ENCODE peak calls at places on chromosomes 11 and 22, in four cellular contexts. S is astrocyte of the cerebellum, Q is bronchial epithelial cell, I is fibroblast of mammary gland. P is an unnamed sample.

GRCh38 chr11:129143335-129143734 is 48.8 kb downstream of the ARHGAP32 start:
- DNase-seq in S (peak), I (peak), Q (peak), P (peak)

GRCh38 chr11:65116370-65117205 is 913 bp downstream of the ZNHIT2 start:
- DNase-seq in I (peak), S (no peak), Q (peak), P (no peak)

GRCh38 chr22:45468872-45469572 is 33.7 kb upstream of the FBLN1 start:
- DNase-seq in S (no peak), Q (peak), I (peak), P (peak)

GRCh38 chr22:39547587-39547947 is 15.0 kb upstream of the RPS19BP1 start:
- DNase-seq in S (no peak), I (no peak), Q (no peak), P (no peak)

GRCh38 chr11:57303280-57303989 is 21.3 kb downstream of the TNKS1BP1 start:
- DNase-seq in Q (no peak), S (no peak), I (no peak), P (no peak)

GRCh38 chr11:72786305-72787261 is 7.3 kb downstream of the STARD10 start:
- DNase-seq in I (no peak), S (no peak), Q (no peak), P (no peak)

GRCh38 chr11:99687320-99687719 is 666.6 kb downstream of the CNTN5 start:
- DNase-seq in S (no peak), Q (no peak), I (no peak), P (no peak)

GRCh38 chr11:111095327-111095726 is 150.2 kb upstream of the POU2AF2 start:
- DNase-seq in S (no peak), I (no peak), Q (no peak), P (no peak)

GRCh38 chr11:14669958-14670357 is 26.4 kb downstream of the PDE3B start:
- DNase-seq in I (no peak), S (no peak), Q (no peak), P (no peak)

GRCh38 chr22:33785283-33785991 is 134.8 kb downstream of the LARGE1 start:
- DNase-seq in Q (peak), S (no peak), I (peak), P (peak)

GRCh38 chr11:28984216-28984615 is 876.0 kb downstream of the METTL15 start:
- DNase-seq in Q (peak), S (no peak), I (no peak), P (no peak)

GRCh38 chr11:105236631-105237030 is 97.1 kb upstream of the CARD18 start:
- DNase-seq in I (peak), Q (no peak), S (peak), P (peak)

GRCh38 chr11:85682330-85683305 is 3.4 kb downstream of the CCDC89 start:
- DNase-seq in Q (no peak), I (peak), S (no peak), P (no peak)

GRCh38 chr11:66316849-66317251 is at the start of gene CD248:
- DNase-seq in Q (no peak), I (peak), S (no peak), P (no peak)

GRCh38 chr11:62601114-62601363 is 626 bp downstream of the MTA2 start:
- DNase-seq in I (no peak), Q (no peak), S (no peak), P (no peak)

GRCh38 chr22:48538291-48538820 is 1289.3 kb downstream of the BRD1 start:
- DNase-seq in S (no peak), Q (no peak), I (no peak), P (no peak)

GRCh38 chr22:26798433-26799065 is 141.2 kb downstream of the MIAT start:
- DNase-seq in S (no peak), I (no peak), Q (no peak), P (no peak)

GRCh38 chr11:121482231-121483129 is 29.7 kb upstream of the SORL1-AS1 start:
- DNase-seq in Q (peak), I (no peak), S (no peak), P (no peak)

GRCh38 chr11:61297741-61298140 is 2.6 kb upstream of the VWCE start:
- DNase-seq in S (peak), I (peak), Q (peak), P (peak)

DNA sequence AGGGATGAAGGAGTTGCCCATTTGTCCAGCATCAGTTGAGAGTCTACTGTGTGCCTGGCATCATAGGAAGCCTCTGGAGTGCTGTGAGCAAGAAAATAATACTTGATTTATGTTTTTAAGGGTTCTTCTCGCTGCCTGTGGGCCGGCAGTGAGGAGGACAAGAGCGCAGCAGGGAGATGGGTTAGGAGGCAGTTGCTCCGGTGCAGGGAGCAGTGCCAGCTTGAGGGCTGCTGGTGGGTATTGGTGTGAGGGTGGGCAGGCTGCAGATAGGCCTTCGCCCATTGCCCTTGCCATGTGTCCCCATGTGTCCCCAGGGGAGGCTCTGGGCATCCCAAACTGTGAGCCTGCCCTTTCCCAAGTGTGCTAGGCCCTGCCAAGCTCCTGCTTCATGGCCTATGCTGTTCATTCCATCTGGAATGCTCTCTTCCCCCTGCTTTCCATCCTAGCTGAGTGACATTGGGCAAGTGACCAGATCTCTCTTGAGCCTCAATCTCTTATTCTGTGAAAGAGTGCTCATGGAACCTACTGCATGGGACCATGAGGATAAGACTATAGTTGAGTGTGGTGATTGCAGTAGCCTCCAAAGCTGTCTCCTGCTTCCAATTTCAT is 19.8 kb downstream of the BMAL1 start:
- DNase-seq in I (no peak), Q (no peak), S (no peak), P (no peak)
- H3K4me3 ChIP-seq in I (no peak), Q (no peak), S (no peak), P (no peak)

GRCh38 chr11:19018901-19019300 is 41.6 kb downstream of the MRGPRX2 start:
- DNase-seq in I (no peak), Q (peak), S (no peak), P (no peak)

DNA sequence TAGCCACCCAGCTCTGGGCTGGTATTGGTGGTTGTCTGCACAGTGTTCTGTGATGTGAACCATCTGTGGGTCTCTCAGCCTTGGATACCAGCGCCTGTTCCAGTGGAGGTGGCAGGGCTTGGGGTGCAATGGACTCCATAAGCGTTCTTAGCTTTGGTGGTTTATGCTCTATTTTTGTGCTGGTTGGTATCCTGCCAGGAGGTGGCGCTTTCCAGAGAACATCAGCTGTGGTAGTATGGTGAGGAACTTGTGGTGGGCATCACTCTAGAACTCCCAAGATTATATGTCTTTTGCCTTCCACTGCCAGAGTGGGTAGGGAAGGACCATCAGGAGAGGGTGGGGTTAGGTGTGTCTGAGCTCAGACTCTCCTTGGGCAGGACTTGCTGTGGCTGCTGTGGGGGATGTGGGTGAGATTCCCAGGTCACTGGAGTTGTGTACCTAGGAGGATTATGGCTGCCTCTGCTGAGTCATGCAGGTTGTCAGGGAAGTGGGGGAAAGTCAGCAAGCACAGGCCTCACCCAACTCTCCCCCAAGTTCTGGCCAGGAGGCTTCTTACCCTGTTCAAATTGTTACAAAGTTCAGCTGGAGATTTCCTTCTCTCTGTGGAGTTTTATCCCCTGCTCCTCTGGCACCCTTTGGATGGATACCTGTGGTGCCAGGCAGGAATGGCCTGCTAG is 47.2 kb downstream of the MRGPRX2 start:
- DNase-seq in I (no peak), S (no peak), Q (peak), P (no peak)
- TF ChIP-seq CTCF in I (peak), S (no peak), Q (no peak), P (no peak)

GRCh38 chr22:50603511-50604255 is 3.1 kb downstream of the MAPK8IP2 start:
- DNase-seq in Q (no peak), S (no peak), I (no peak), P (no peak)
- H3K4me3 ChIP-seq in Q (no peak), S (no peak), I (no peak), P (no peak)

DNA sequence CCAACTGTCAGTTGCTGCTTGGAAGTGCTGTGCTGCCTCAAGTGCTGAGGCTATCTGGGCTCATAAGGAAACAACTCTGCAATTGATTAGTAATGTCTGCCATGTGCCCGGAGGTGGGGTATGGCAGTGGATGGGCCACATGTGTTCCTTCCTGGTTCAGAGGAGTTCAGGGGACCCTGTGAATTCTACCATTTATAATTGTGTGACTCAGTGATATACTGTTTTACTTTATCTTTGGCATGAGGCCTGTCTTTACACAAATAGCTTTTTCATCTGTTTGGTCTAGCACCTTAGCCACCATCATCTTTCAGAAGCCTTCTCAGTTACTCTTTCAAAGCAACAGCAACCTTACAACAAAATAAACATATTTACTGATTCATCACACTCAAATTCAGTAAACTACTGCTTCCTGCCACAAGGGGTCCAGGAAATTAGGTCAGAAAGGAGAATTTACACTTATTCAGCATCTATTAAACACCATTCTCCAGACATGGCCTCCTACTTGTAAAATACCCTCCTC is 20.9 kb downstream of the DKK3 start:
- DNase-seq in I (peak), Q (peak), S (no peak), P (no peak)
- TF ChIP-seq CTCF in I (peak), Q (peak), S (peak), P (peak)

GRCh38 chr11:44258839-44259420 is 51.0 kb downstream of the ALX4 start:
- DNase-seq in I (no peak), S (no peak), Q (no peak), P (no peak)

GRCh38 chr11:44257338-44258189 is 52.4 kb downstream of the ALX4 start:
- DNase-seq in Q (no peak), S (no peak), I (peak), P (no peak)

GRCh38 chr11:44261800-44262591 is 47.9 kb downstream of the ALX4 start:
- DNase-seq in I (no peak), Q (peak), S (no peak), P (no peak)

GRCh38 chr11:44258190-44258489 is 51.8 kb downstream of the ALX4 start:
- DNase-seq in I (peak), S (no peak), Q (no peak), P (peak)

DNA sequence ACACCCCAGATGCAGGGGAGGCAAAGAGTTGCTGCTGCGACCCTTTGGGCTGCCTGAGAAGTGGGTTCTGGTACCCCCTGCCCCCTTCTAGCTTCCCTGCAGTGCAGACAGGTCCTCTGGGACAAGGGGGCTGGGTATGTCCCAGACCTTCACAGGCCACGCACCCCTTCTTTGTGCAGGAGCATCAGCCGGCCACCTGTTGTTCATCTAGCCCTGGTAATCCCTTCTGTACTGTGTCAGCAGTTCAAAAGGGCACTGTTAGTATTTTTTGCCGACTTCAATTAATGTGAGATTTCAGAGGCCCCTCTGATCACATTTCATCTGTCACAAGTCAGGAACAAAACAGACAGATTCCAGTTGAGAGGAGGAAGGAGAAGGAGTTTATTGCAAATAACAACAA is 49.9 kb downstream of the ALX4 start:
- DNase-seq in S (no peak), Q (no peak), I (no peak), P (no peak)
- H3K4me3 ChIP-seq in S (no peak), Q (no peak), I (no peak), P (no peak)

DNA sequence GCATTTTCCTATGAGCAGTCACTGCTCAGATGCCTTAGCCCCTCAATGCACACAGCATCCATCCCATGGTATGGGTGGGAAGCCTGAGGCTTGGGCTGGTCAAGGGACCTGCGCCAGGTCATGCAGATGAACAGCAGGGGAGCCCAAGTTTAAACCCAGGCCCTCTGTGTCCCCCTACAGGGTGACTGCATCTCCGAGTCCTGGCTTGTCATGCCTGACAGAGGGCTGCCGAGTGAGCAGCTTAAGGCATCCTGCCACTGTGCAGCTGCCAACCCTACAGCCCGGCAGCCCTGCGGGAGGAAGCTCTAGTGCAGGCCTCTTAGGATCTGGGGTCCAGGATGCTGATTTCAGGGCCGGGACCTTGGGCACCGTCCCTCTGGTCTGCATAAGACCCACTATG is 10.0 kb downstream of the IL2RB start:
- DNase-seq in S (no peak), Q (no peak), I (no peak), P (no peak)
- TF ChIP-seq CTCF in S (no peak), Q (no peak), I (no peak), P (no peak)

DNA sequence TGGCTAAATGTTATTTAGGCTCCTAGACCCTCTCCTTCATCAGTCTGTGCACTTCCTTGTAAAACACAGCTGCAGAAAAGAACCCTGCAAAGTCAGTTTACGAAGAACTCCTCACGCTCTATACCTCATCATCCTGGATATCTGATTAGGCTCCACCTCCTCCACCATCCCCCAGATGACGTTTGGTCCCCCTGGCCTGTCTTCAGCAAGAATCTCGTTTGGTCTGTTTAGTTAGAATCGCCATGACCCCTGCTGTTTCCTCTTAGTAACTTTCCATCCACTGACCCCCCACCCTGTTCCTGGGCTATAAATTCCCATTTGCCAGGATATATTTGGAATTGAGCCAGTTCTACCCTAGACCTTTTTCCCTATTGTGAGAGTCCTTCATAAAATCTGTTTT is 214.1 kb downstream of the OPCML start:
- DNase-seq in Q (no peak), I (no peak), S (no peak), P (no peak)
- H3K4me3 ChIP-seq in Q (no peak), I (no peak), S (no peak), P (no peak)

GRCh38 chr22:17953147-17953546 is 71.2 kb downstream of the MICAL3 start:
- DNase-seq in I (no peak), S (no peak), Q (no peak), P (no peak)

GRCh38 chr22:17952273-17952801 is 72.0 kb downstream of the MICAL3 start:
- DNase-seq in Q (peak), S (no peak), I (no peak), P (no peak)

GRCh38 chr22:17951315-17951714 is 73.0 kb downstream of the MICAL3 start:
- DNase-seq in Q (no peak), I (no peak), S (no peak), P (no peak)

GRCh38 chr22:17948101-17948500 is 76.3 kb downstream of the MICAL3 start:
- DNase-seq in I (no peak), Q (no peak), S (no peak), P (no peak)

GRCh38 chr22:17949926-17950473 is 74.4 kb downstream of the MICAL3 start:
- DNase-seq in S (no peak), Q (no peak), I (no peak), P (no peak)
- TF ChIP-seq CTCF in S (no peak), Q (no peak), I (no peak), P (no peak)

DNA sequence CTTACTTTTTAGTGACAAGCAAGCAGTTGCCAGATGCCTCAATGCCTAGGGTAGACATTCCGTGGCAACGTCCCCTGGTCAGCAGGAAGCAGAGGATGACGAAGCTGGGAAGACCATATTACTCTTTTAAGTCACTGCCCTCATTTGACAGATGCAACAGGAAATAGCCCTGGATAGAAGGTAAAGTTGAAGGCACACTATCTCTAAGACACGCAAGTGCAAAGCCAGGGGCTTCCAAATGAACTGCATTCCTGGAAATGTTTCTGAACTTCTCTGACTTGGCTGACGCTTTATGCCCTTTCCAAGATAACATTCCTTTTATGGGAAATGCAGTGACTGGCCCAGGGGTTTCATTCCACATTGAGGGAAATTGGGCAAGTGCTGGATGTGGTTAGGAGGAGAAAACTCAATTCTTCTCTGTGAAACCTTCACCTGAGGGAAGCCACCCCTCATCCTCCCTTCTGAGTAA is 14.7 kb downstream of the PCSK7 start:
- DNase-seq in Q (no peak), S (no peak), I (peak), P (no peak)
- H3K4me3 ChIP-seq in Q (no peak), S (no peak), I (no peak), P (no peak)